ENCODE peak calls at places on chromosomes 5 and 9, in seven cellular contexts. One of them, this sample, is unnamed. For H3K4me1, the result is how much of the 10 kb centered on the place peaks cover.

GRCh38 chr9:1939926-1940368 is 75.2 kb upstream of the SMARCA2 start:
- DNase-seq in CD8-positive, alpha-beta T cell: no peak
- DNase-seq in GM23248: peak
- DNase-seq in endothelial cell of umbilical vein: peak
- DNase-seq in mesenchymal stem cell: no peak
- DNase-seq in PC-3: peak
- DNase-seq in CD4-positive, alpha-beta memory T cell: peak
- DNase-seq in this sample: peak

GRCh38 chr9:5870691-5871090 is 20.0 kb upstream of the MLANA start:
- DNase-seq in endothelial cell of umbilical vein: peak
- DNase-seq in GM23248: no peak
- DNase-seq in CD8-positive, alpha-beta T cell: no peak
- DNase-seq in PC-3: no peak
- DNase-seq in mesenchymal stem cell: no peak
- DNase-seq in CD4-positive, alpha-beta memory T cell: no peak
- DNase-seq in this sample: no peak

GRCh38 chr9:100029246-100029645 is 69.6 kb downstream of the ERP44 start:
- DNase-seq in mesenchymal stem cell: no peak
- DNase-seq in GM23248: no peak
- DNase-seq in endothelial cell of umbilical vein: no peak
- DNase-seq in CD4-positive, alpha-beta memory T cell: no peak
- DNase-seq in PC-3: no peak
- DNase-seq in CD8-positive, alpha-beta T cell: no peak
- DNase-seq in this sample: no peak

GRCh38 chr5:16577677-16578076 is 39.1 kb downstream of the RETREG1 start:
- DNase-seq in CD4-positive, alpha-beta memory T cell: no peak
- DNase-seq in endothelial cell of umbilical vein: no peak
- DNase-seq in PC-3: no peak
- DNase-seq in mesenchymal stem cell: no peak
- DNase-seq in GM23248: no peak
- DNase-seq in CD8-positive, alpha-beta T cell: no peak
- DNase-seq in this sample: no peak

GRCh38 chr5:108521841-108522506 is 140.1 kb upstream of the FBXL17 start:
- DNase-seq in GM23248: peak
- DNase-seq in CD8-positive, alpha-beta T cell: no peak
- DNase-seq in mesenchymal stem cell: peak
- DNase-seq in CD4-positive, alpha-beta memory T cell: peak
- DNase-seq in endothelial cell of umbilical vein: peak
- DNase-seq in PC-3: peak
- DNase-seq in this sample: peak

GRCh38 chr5:96384353-96384752 is 48.7 kb downstream of the PCSK1 start:
- DNase-seq in PC-3: peak
- DNase-seq in CD8-positive, alpha-beta T cell: no peak
- DNase-seq in mesenchymal stem cell: peak
- DNase-seq in endothelial cell of umbilical vein: peak
- DNase-seq in CD4-positive, alpha-beta memory T cell: no peak
- DNase-seq in GM23248: peak
- DNase-seq in this sample: no peak

GRCh38 chr5:171868236-171868635 is 82.6 kb downstream of the SMIM23 start:
- DNase-seq in GM23248: peak
- DNase-seq in CD8-positive, alpha-beta T cell: no peak
- DNase-seq in endothelial cell of umbilical vein: no peak
- DNase-seq in mesenchymal stem cell: no peak
- DNase-seq in PC-3: no peak
- DNase-seq in CD4-positive, alpha-beta memory T cell: no peak
- DNase-seq in this sample: no peak

GRCh38 chr5:173201636-173202265 is 33.3 kb downstream of the NKX2-5 start:
- DNase-seq in endothelial cell of umbilical vein: no peak
- DNase-seq in CD4-positive, alpha-beta memory T cell: no peak
- DNase-seq in mesenchymal stem cell: peak
- DNase-seq in GM23248: peak
- DNase-seq in CD8-positive, alpha-beta T cell: no peak
- DNase-seq in PC-3: peak
- DNase-seq in this sample: peak

GRCh38 chr5:152499816-152500575 is 94.9 kb upstream of the NMUR2 start:
- DNase-seq in GM23248: no peak
- DNase-seq in CD4-positive, alpha-beta memory T cell: no peak
- DNase-seq in CD8-positive, alpha-beta T cell: no peak
- DNase-seq in mesenchymal stem cell: no peak
- DNase-seq in endothelial cell of umbilical vein: no peak
- DNase-seq in PC-3: no peak
- DNase-seq in this sample: no peak

DNA sequence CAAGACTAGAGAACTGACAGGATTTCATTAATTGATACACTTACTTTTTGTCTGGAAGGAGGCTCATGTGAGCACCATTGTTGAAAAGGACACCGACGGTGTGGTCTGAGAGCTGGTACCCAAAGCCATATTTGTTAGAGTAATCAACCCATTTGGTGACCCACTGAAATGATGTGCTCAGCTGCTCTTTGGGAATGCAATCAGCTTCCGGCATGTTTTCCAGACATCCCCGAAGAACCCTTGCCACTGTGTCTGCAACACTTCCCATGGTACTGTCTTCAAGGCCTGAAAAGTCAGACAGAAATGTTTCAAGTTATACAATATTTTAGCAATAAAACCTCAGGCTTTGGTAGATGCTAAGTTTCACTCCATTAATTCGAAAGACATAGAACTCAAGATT is 4.4 kb downstream of the PLK2 start:
- DNase-seq in CD8-positive, alpha-beta T cell: no peak
- DNase-seq in mesenchymal stem cell: no peak
- DNase-seq in PC-3: no peak
- DNase-seq in GM23248: no peak
- DNase-seq in endothelial cell of umbilical vein: peak
- DNase-seq in CD4-positive, alpha-beta memory T cell: no peak
- DNase-seq in this sample: no peak
- H3K4me1 ChIP-seq in CD8-positive, alpha-beta T cell: under half
- H3K4me1 ChIP-seq in mesenchymal stem cell: under half
- H3K4me1 ChIP-seq in PC-3: under half
- H3K4me1 ChIP-seq in GM23248: under half
- H3K4me1 ChIP-seq in endothelial cell of umbilical vein: under half
- H3K4me1 ChIP-seq in CD4-positive, alpha-beta memory T cell: under half
- H3K4me1 ChIP-seq in this sample: under half

DNA sequence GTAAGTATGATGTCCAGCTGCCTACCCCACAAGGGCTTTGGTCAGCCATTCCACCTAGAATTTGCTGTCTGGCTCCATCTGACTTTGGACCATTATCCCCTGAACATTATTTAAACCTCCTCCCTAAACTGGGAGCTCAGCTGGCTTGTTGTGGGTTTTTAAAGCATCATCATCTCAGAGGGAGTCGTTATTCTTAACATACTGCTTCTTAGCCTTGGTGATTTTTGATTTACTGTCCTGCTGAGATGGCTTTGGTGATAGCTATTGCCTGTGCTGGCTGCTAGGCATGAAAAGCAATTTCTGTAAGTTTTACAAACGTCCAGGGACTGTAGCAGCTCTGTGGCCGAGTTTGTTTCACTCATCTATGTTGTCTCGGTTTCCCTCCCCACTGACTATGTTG is 256.1 kb downstream of the NR3C1 start:
- DNase-seq in CD8-positive, alpha-beta T cell: no peak
- DNase-seq in CD4-positive, alpha-beta memory T cell: no peak
- DNase-seq in endothelial cell of umbilical vein: no peak
- DNase-seq in GM23248: no peak
- DNase-seq in mesenchymal stem cell: no peak
- DNase-seq in PC-3: no peak
- DNase-seq in this sample: no peak
- H3K4me1 ChIP-seq in CD8-positive, alpha-beta T cell: under half
- H3K4me1 ChIP-seq in CD4-positive, alpha-beta memory T cell: under half
- H3K4me1 ChIP-seq in endothelial cell of umbilical vein: under half
- H3K4me1 ChIP-seq in GM23248: under half
- H3K4me1 ChIP-seq in mesenchymal stem cell: under half
- H3K4me1 ChIP-seq in PC-3: under half
- H3K4me1 ChIP-seq in this sample: under half

GRCh38 chr9:34650816-34651215 is 1.2 kb upstream of the IL11RA start:
- DNase-seq in CD8-positive, alpha-beta T cell: no peak
- DNase-seq in GM23248: no peak
- DNase-seq in mesenchymal stem cell: no peak
- DNase-seq in endothelial cell of umbilical vein: no peak
- DNase-seq in PC-3: no peak
- DNase-seq in CD4-positive, alpha-beta memory T cell: no peak
- DNase-seq in this sample: no peak

GRCh38 chr9:34652608-34653007 is 623 bp downstream of the IL11RA start:
- DNase-seq in PC-3: no peak
- DNase-seq in CD8-positive, alpha-beta T cell: no peak
- DNase-seq in mesenchymal stem cell: no peak
- DNase-seq in endothelial cell of umbilical vein: no peak
- DNase-seq in GM23248: peak
- DNase-seq in CD4-positive, alpha-beta memory T cell: no peak
- DNase-seq in this sample: no peak

GRCh38 chr9:34653131-34653530 is 1.1 kb downstream of the IL11RA start:
- DNase-seq in CD8-positive, alpha-beta T cell: no peak
- DNase-seq in GM23248: peak
- DNase-seq in mesenchymal stem cell: peak
- DNase-seq in endothelial cell of umbilical vein: peak
- DNase-seq in CD4-positive, alpha-beta memory T cell: no peak
- DNase-seq in PC-3: no peak
- DNase-seq in this sample: no peak

GRCh38 chr9:34651876-34652602 is at the start of gene IL11RA:
- DNase-seq in CD4-positive, alpha-beta memory T cell: no peak
- DNase-seq in GM23248: peak
- DNase-seq in PC-3: peak
- DNase-seq in CD8-positive, alpha-beta T cell: no peak
- DNase-seq in endothelial cell of umbilical vein: peak
- DNase-seq in mesenchymal stem cell: peak
- DNase-seq in this sample: no peak

GRCh38 chr9:34651286-34651685 is 699 bp upstream of the IL11RA start:
- DNase-seq in endothelial cell of umbilical vein: peak
- DNase-seq in GM23248: peak
- DNase-seq in PC-3: no peak
- DNase-seq in CD8-positive, alpha-beta T cell: no peak
- DNase-seq in CD4-positive, alpha-beta memory T cell: no peak
- DNase-seq in mesenchymal stem cell: peak
- DNase-seq in this sample: no peak
- H3K4me1 ChIP-seq in endothelial cell of umbilical vein: under half
- H3K4me1 ChIP-seq in GM23248: half or more
- H3K4me1 ChIP-seq in PC-3: under half
- H3K4me1 ChIP-seq in CD8-positive, alpha-beta T cell: under half
- H3K4me1 ChIP-seq in CD4-positive, alpha-beta memory T cell: under half
- H3K4me1 ChIP-seq in mesenchymal stem cell: under half
- H3K4me1 ChIP-seq in this sample: under half

GRCh38 chr9:37839491-37840461 is 39.2 kb downstream of the DCAF10 start:
- DNase-seq in mesenchymal stem cell: no peak
- DNase-seq in CD8-positive, alpha-beta T cell: no peak
- DNase-seq in GM23248: peak
- DNase-seq in endothelial cell of umbilical vein: peak
- DNase-seq in CD4-positive, alpha-beta memory T cell: no peak
- DNase-seq in PC-3: peak
- DNase-seq in this sample: peak
- H3K4me1 ChIP-seq in mesenchymal stem cell: under half
- H3K4me1 ChIP-seq in CD8-positive, alpha-beta T cell: under half
- H3K4me1 ChIP-seq in GM23248: under half
- H3K4me1 ChIP-seq in endothelial cell of umbilical vein: under half
- H3K4me1 ChIP-seq in CD4-positive, alpha-beta memory T cell: under half
- H3K4me1 ChIP-seq in PC-3: under half
- H3K4me1 ChIP-seq in this sample: under half

GRCh38 chr9:96121162-96121561 is 180.8 kb downstream of the HSD17B3 start:
- DNase-seq in CD8-positive, alpha-beta T cell: no peak
- DNase-seq in GM23248: no peak
- DNase-seq in PC-3: no peak
- DNase-seq in endothelial cell of umbilical vein: no peak
- DNase-seq in CD4-positive, alpha-beta memory T cell: no peak
- DNase-seq in mesenchymal stem cell: no peak
- DNase-seq in this sample: no peak

GRCh38 chr9:96125624-96126023 is 176.4 kb downstream of the HSD17B3 start:
- DNase-seq in GM23248: no peak
- DNase-seq in endothelial cell of umbilical vein: no peak
- DNase-seq in CD4-positive, alpha-beta memory T cell: no peak
- DNase-seq in mesenchymal stem cell: no peak
- DNase-seq in PC-3: no peak
- DNase-seq in CD8-positive, alpha-beta T cell: no peak
- DNase-seq in this sample: no peak

GRCh38 chr9:96122255-96122654 is 179.7 kb downstream of the HSD17B3 start:
- DNase-seq in mesenchymal stem cell: no peak
- DNase-seq in CD8-positive, alpha-beta T cell: no peak
- DNase-seq in PC-3: no peak
- DNase-seq in endothelial cell of umbilical vein: no peak
- DNase-seq in GM23248: no peak
- DNase-seq in CD4-positive, alpha-beta memory T cell: no peak
- DNase-seq in this sample: no peak

GRCh38 chr9:96126321-96126881 is 175.6 kb downstream of the HSD17B3 start:
- DNase-seq in GM23248: no peak
- DNase-seq in CD8-positive, alpha-beta T cell: no peak
- DNase-seq in CD4-positive, alpha-beta memory T cell: no peak
- DNase-seq in PC-3: no peak
- DNase-seq in mesenchymal stem cell: peak
- DNase-seq in endothelial cell of umbilical vein: no peak
- DNase-seq in this sample: no peak

DNA sequence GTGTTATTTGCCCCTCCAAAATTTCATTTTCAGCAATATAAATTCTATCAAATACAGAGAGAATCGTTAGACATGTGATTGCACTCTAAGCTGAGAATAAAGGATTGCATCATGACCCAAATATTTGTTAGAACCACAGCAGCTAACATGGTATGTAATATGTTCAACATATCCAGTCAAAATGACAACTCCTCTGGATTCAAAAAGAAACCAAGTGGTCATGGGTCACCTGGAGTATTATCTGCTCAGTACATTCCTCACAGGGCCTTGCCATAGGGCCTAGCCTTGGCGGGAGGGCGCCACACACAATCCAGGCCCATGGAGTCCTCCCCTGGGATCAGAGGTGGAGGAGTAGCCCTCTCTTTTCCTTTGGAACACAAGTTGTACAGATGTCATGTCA is 179.2 kb downstream of the HSD17B3 start:
- DNase-seq in endothelial cell of umbilical vein: no peak
- DNase-seq in PC-3: no peak
- DNase-seq in CD8-positive, alpha-beta T cell: no peak
- DNase-seq in mesenchymal stem cell: peak
- DNase-seq in CD4-positive, alpha-beta memory T cell: no peak
- DNase-seq in GM23248: peak
- DNase-seq in this sample: no peak
- H3K4me1 ChIP-seq in endothelial cell of umbilical vein: under half
- H3K4me1 ChIP-seq in PC-3: under half
- H3K4me1 ChIP-seq in CD8-positive, alpha-beta T cell: under half
- H3K4me1 ChIP-seq in mesenchymal stem cell: under half
- H3K4me1 ChIP-seq in CD4-positive, alpha-beta memory T cell: under half
- H3K4me1 ChIP-seq in GM23248: under half
- H3K4me1 ChIP-seq in this sample: under half

GRCh38 chr9:89879711-89880110 is 274.9 kb downstream of the GADD45G start:
- DNase-seq in endothelial cell of umbilical vein: no peak
- DNase-seq in mesenchymal stem cell: no peak
- DNase-seq in CD8-positive, alpha-beta T cell: no peak
- DNase-seq in PC-3: no peak
- DNase-seq in GM23248: no peak
- DNase-seq in CD4-positive, alpha-beta memory T cell: no peak
- DNase-seq in this sample: no peak
- H3K4me1 ChIP-seq in endothelial cell of umbilical vein: under half
- H3K4me1 ChIP-seq in mesenchymal stem cell: under half
- H3K4me1 ChIP-seq in CD8-positive, alpha-beta T cell: under half
- H3K4me1 ChIP-seq in PC-3: under half
- H3K4me1 ChIP-seq in GM23248: under half
- H3K4me1 ChIP-seq in CD4-positive, alpha-beta memory T cell: under half
- H3K4me1 ChIP-seq in this sample: under half

DNA sequence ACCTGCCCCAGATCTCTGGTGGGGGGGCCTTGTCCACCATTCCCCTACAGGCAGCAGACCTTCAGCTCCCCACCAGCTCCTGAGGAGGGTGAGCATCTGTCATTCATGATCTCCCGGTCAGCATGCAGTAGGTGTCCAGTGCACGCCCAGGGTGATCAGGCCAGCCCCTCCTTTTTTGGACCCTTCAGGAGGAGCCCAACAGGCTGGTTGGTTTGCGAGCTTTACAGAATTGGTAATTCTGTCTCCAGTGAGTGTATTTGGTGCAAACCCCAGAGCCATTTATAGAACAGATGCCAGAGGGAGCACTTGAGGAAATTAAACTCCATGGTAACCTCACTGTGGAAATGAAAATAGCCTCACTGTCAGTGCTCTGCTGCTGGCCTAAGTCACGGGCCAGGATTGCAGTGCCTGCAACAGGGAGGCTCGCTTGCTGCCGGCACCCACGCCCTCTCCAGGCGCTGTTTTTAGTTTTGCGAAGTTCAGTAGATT is 23.4 kb downstream of the WNK2 start:
- DNase-seq in CD8-positive, alpha-beta T cell: no peak
- DNase-seq in endothelial cell of umbilical vein: no peak
- DNase-seq in PC-3: no peak
- DNase-seq in GM23248: peak
- DNase-seq in CD4-positive, alpha-beta memory T cell: no peak
- DNase-seq in mesenchymal stem cell: no peak
- DNase-seq in this sample: no peak
- H3K4me1 ChIP-seq in CD8-positive, alpha-beta T cell: under half
- H3K4me1 ChIP-seq in endothelial cell of umbilical vein: under half
- H3K4me1 ChIP-seq in PC-3: under half
- H3K4me1 ChIP-seq in GM23248: under half
- H3K4me1 ChIP-seq in CD4-positive, alpha-beta memory T cell: under half
- H3K4me1 ChIP-seq in mesenchymal stem cell: under half
- H3K4me1 ChIP-seq in this sample: under half

This sample was measured in A673.